ENCODE peak calls at places on chromosomes 11 and 22, in ten cellular contexts. Q is caudate nucleus, F is fibroblast of the aortic adventitia, C is tibial artery, U is GM04503, I is EL, A is left ventricle myocardium inferior, P is epithelial cell of proximal tubule, Y is NAMALWA, D is hepatic stellate cell. J is an unnamed sample.

GRCh38 chr22:28955817-28956216 is 72.4 kb downstream of the ZNRF3 start:
- DNase-seq in Q (no peak), F (no peak), C (no peak), U (no peak), I (no peak), A (no peak), P (no peak), Y (peak; percentile 33), D (no peak), J (no peak)

GRCh38 chr11:117183724-117184349 is 5.3 kb downstream of the SIDT2 start:
- DNase-seq in Q (no peak), F (no peak), C (no peak), U (no peak), I (no peak), A (no peak), P (no peak), Y (no peak), D (no peak), J (no peak)

GRCh38 chr11:3056296-3057068 is 741 bp downstream of the CARS1 start:
- DNase-seq in Q (no peak), F (peak; percentile 17), C (no peak), U (no peak), I (no peak), A (no peak), P (no peak), Y (peak; percentile 71), D (peak; percentile 26), J (no peak)

GRCh38 chr11:111833524-111833923 is 37.9 kb downstream of the ALG9 start:
- DNase-seq in Q (no peak), F (no peak), C (no peak), U (no peak), I (no peak), A (no peak), P (no peak), Y (no peak), D (no peak), J (peak; percentile 17)

GRCh38 chr22:42991010-42991651 is 23.8 kb downstream of the PACSIN2 start:
- DNase-seq in Q (no peak), F (peak; percentile 67), C (no peak), U (no peak), I (peak; percentile 96), A (no peak), P (no peak), Y (no peak), D (peak; percentile 76), J (peak; percentile 67)

GRCh38 chr22:24413726-24414385 is 13.5 kb upstream of the ADORA2A start:
- DNase-seq in Q (no peak), F (no peak), C (no peak), U (no peak), I (no peak), A (no peak), P (no peak), Y (no peak), D (no peak), J (no peak)

GRCh38 chr11:89136606-89137005 is 41.1 kb upstream of the TYR start:
- DNase-seq in Q (no peak), F (no peak), C (no peak), U (no peak), I (no peak), A (no peak), P (no peak), Y (no peak), D (no peak), J (no peak)

GRCh38 chr11:61378713-61379313 is 13.6 kb upstream of the TMEM216 start:
- DNase-seq in Q (no peak), F (peak; percentile 99), C (peak; percentile 75), U (peak; percentile 97), I (peak; percentile 93), A (no peak), P (no peak), Y (no peak), D (peak; percentile 94), J (peak; percentile 97)

GRCh38 chr22:47209547-47210023 is 447.1 kb downstream of the TBC1D22A start:
- DNase-seq in Q (no peak), F (no peak), C (no peak), U (no peak), I (no peak), A (no peak), P (no peak), Y (no peak), D (no peak), J (no peak)

GRCh38 chr22:50691521-50691920 is 18.9 kb downstream of the SHANK3 start:
- DNase-seq in Q (no peak), F (peak; percentile 61), C (peak; percentile 13), U (no peak), I (peak; percentile 31), A (no peak), P (peak; percentile 9), Y (peak; percentile 72), D (no peak), J (peak; percentile 71)

GRCh38 chr11:7536102-7536501 is 22.3 kb downstream of the PPFIBP2 start:
- DNase-seq in Q (no peak), F (no peak), C (no peak), U (no peak), I (no peak), A (no peak), P (no peak), Y (no peak), D (no peak), J (no peak)

GRCh38 chr11:125102544-125102943 is 8.9 kb downstream of the TMEM218 start:
- DNase-seq in Q (no peak), F (no peak), C (no peak), U (no peak), I (no peak), A (no peak), P (no peak), Y (no peak), D (no peak), J (no peak)

J was measured in fibroblast of pulmonary artery.